ENCODE peak calls at places on chromosome 19, in five cellular contexts. One of them, this sample, is unnamed.

GRCh38 chr19:9009935-9010651 is at the start of gene MUC16:
- DNase-seq in Ammon's horn: no peak
- DNase-seq in adipocyte: no peak
- DNase-seq in M059J: no peak
- DNase-seq in stimulated activated CD4-positive, alpha-beta T cell treated with anti-CD3 and anti-CD28 coated beads, TNF-alpha, amount 100 ng/mL, for 48 hours: no peak
- DNase-seq in this sample: no peak

GRCh38 chr19:4911314-4911713 is 2.0 kb downstream of the UHRF1 start:
- DNase-seq in Ammon's horn: no peak
- DNase-seq in adipocyte: peak; percentile 43
- DNase-seq in M059J: peak; percentile 40
- DNase-seq in stimulated activated CD4-positive, alpha-beta T cell treated with anti-CD3 and anti-CD28 coated beads, TNF-alpha, amount 100 ng/mL, for 48 hours: no peak
- DNase-seq in this sample: no peak

GRCh38 chr19:16778796-16779411 is 50.3 kb upstream of the SIN3B start:
- DNase-seq in Ammon's horn: peak; percentile 43
- DNase-seq in adipocyte: peak; percentile 16
- DNase-seq in M059J: peak; percentile 71
- DNase-seq in stimulated activated CD4-positive, alpha-beta T cell treated with anti-CD3 and anti-CD28 coated beads, TNF-alpha, amount 100 ng/mL, for 48 hours: peak; percentile 29
- DNase-seq in this sample: peak; percentile 37

GRCh38 chr19:13095393-13095784 is 7.3 kb downstream of the LYL1 start:
- DNase-seq in Ammon's horn: no peak
- DNase-seq in adipocyte: no peak
- DNase-seq in M059J: no peak
- DNase-seq in stimulated activated CD4-positive, alpha-beta T cell treated with anti-CD3 and anti-CD28 coated beads, TNF-alpha, amount 100 ng/mL, for 48 hours: no peak
- DNase-seq in this sample: no peak

GRCh38 chr19:2770055-2771013 is 12.7 kb downstream of the SGTA start:
- DNase-seq in Ammon's horn: peak; percentile 77
- DNase-seq in adipocyte: no peak
- DNase-seq in M059J: no peak
- DNase-seq in stimulated activated CD4-positive, alpha-beta T cell treated with anti-CD3 and anti-CD28 coated beads, TNF-alpha, amount 100 ng/mL, for 48 hours: no peak
- DNase-seq in this sample: no peak

GRCh38 chr19:36686365-36687213 is 823 bp upstream of the ZNF567 start:
- DNase-seq in Ammon's horn: no peak
- DNase-seq in adipocyte: no peak
- DNase-seq in M059J: no peak
- DNase-seq in stimulated activated CD4-positive, alpha-beta T cell treated with anti-CD3 and anti-CD28 coated beads, TNF-alpha, amount 100 ng/mL, for 48 hours: no peak
- DNase-seq in this sample: no peak

GRCh38 chr19:1619703-1620102 is 14.4 kb upstream of the UQCR11 start:
- DNase-seq in Ammon's horn: no peak
- DNase-seq in adipocyte: no peak
- DNase-seq in M059J: no peak
- DNase-seq in stimulated activated CD4-positive, alpha-beta T cell treated with anti-CD3 and anti-CD28 coated beads, TNF-alpha, amount 100 ng/mL, for 48 hours: no peak
- DNase-seq in this sample: no peak

GRCh38 chr19:15124572-15125231 is 17.5 kb downstream of the SYDE1 start:
- DNase-seq in Ammon's horn: peak; percentile 18
- DNase-seq in adipocyte: peak; percentile 36
- DNase-seq in M059J: no peak
- DNase-seq in stimulated activated CD4-positive, alpha-beta T cell treated with anti-CD3 and anti-CD28 coated beads, TNF-alpha, amount 100 ng/mL, for 48 hours: no peak
- DNase-seq in this sample: no peak

This sample was measured in kidney glomerular epithelial cell.